ENCODE peak calls at places on chromosomes 13 and 19, in four cellular contexts. P is H1, F is K562, Y is HepG2. Z is an unnamed sample. For H3K27me3, the result is how much of the 10 kb centered on the place peaks cover.

GRCh38 chr19:11570039-11570462 is 7.4 kb downstream of the ACP5 start:
- DNase-seq in P (no peak), F (no peak), Y (no peak), Z (no peak)

GRCh38 chr19:13208964-13209796 is 59.0 kb downstream of the IER2 start:
- DNase-seq in P (no peak), F (no peak), Y (no peak), Z (no peak)

GRCh38 chr13:95296326-95296939 is 4.8 kb downstream of the ABCC4 start:
- DNase-seq in P (no peak), F (no peak), Y (peak), Z (no peak)

GRCh38 chr13:98543380-98544104 is 33.4 kb downstream of the STK24 start:
- DNase-seq in P (no peak), F (no peak), Y (no peak), Z (no peak)

GRCh38 chr19:17486545-17486944 is 16.2 kb downstream of the SLC27A1 start:
- DNase-seq in P (no peak), F (no peak), Y (no peak), Z (no peak)

GRCh38 chr13:95676100-95676774 is 702 bp upstream of the DNAJC3 start:
- DNase-seq in P (no peak), F (no peak), Y (peak), Z (peak)

GRCh38 chr19:14563989-14564650 is 7.7 kb downstream of the NDUFB7 start:
- DNase-seq in P (peak), F (peak), Y (no peak), Z (no peak)

GRCh38 chr13:45120967-45121366 is 657 bp downstream of the GTF2F2 start:
- DNase-seq in P (no peak), F (no peak), Y (no peak), Z (no peak)

GRCh38 chr13:110869805-110870706 is 44.8 kb downstream of the ANKRD10 start:
- DNase-seq in P (no peak), F (peak), Y (peak), Z (peak)

GRCh38 chr19:47444388-47444821 is 25.1 kb upstream of the MEIS3 start:
- DNase-seq in P (no peak), F (peak), Y (no peak), Z (no peak)

GRCh38 chr19:7873304-7874079 is 698 bp downstream of the PRR36 start:
- DNase-seq in P (no peak), F (no peak), Y (no peak), Z (no peak)

GRCh38 chr19:804419-805160 is 7.3 kb downstream of the PTBP1 start:
- DNase-seq in P (no peak), F (peak), Y (no peak), Z (no peak)

GRCh38 chr19:48123907-48124675 is 13.5 kb upstream of the PLA2G4C start:
- DNase-seq in P (no peak), F (no peak), Y (peak), Z (peak)

GRCh38 chr13:113275387-113275786 is 21.7 kb upstream of the LAMP1 start:
- DNase-seq in P (no peak), F (peak), Y (peak), Z (peak)

GRCh38 chr13:97205971-97206370 is 16.2 kb upstream of the MBNL2 start:
- DNase-seq in P (no peak), F (no peak), Y (no peak), Z (peak)

GRCh38 chr19:48497728-48498575 is 13.7 kb downstream of the LMTK3 start:
- DNase-seq in P (no peak), F (no peak), Y (no peak), Z (no peak)

GRCh38 chr19:48918801-48919247 is 14.7 kb upstream of the DHDH start:
- DNase-seq in P (peak), F (peak), Y (no peak), Z (no peak)

GRCh38 chr19:23868630-23869029 is 46.1 kb upstream of the ZNF726 start:
- DNase-seq in P (no peak), F (no peak), Y (no peak), Z (no peak)

GRCh38 chr19:5131031-5131865 is 162.3 kb downstream of the KDM4B start:
- DNase-seq in P (no peak), F (peak), Y (no peak), Z (no peak)

GRCh38 chr13:60001892-60002291 is 161.8 kb downstream of the DIAPH3 start:
- DNase-seq in P (no peak), F (no peak), Y (no peak), Z (no peak)

GRCh38 chr13:84607614-84608013 is 725.3 kb upstream of the SLITRK1 start:
- DNase-seq in P (no peak), F (no peak), Y (no peak), Z (peak)

GRCh38 chr13:111429064-111429558 is 108.7 kb downstream of the TEX29 start:
- DNase-seq in P (no peak), F (peak), Y (peak), Z (peak)

GRCh38 chr19:48959341-48960239 is 4.9 kb downstream of the BAX start:
- DNase-seq in P (no peak), F (no peak), Y (no peak), Z (no peak)

GRCh38 chr13:24491853-24492252 is 20.7 kb downstream of the PARP4 start:
- DNase-seq in P (no peak), F (no peak), Y (no peak), Z (no peak)

GRCh38 chr13:28411859-28412353 is 83.0 kb downstream of the FLT1 start:
- DNase-seq in P (no peak), F (no peak), Y (no peak), Z (peak)

GRCh38 chr19:38684078-38684861 is 36.8 kb downstream of the ACTN4 start:
- DNase-seq in P (no peak), F (peak), Y (no peak), Z (peak)

GRCh38 chr13:36030670-36031331 is 100.4 kb downstream of the DCLK1 start:
- DNase-seq in P (no peak), F (no peak), Y (no peak), Z (peak)

GRCh38 chr13:26952551-26953138 is 192.1 kb upstream of the GPR12 start:
- DNase-seq in P (no peak), F (no peak), Y (no peak), Z (no peak)

GRCh38 chr19:54364775-54365257 is at the start of gene LAIR1:
- DNase-seq in P (no peak), F (no peak), Y (no peak), Z (no peak)

GRCh38 chr13:94345374-94346195 is 133.9 kb downstream of the DCT start:
- DNase-seq in P (no peak), F (no peak), Y (peak), Z (peak)

GRCh38 chr19:6018786-6019185 is 40.8 kb upstream of the RANBP3 start:
- DNase-seq in P (peak), F (peak), Y (no peak), Z (no peak)

GRCh38 chr19:32917612-32917996 is 48.0 kb upstream of the SLC7A9 start:
- DNase-seq in P (no peak), F (no peak), Y (no peak), Z (no peak)

GRCh38 chr19:32924200-32924599 is 47.6 kb downstream of the CEP89 start:
- DNase-seq in P (no peak), F (no peak), Y (no peak), Z (peak)

GRCh38 chr19:32916969-32917611 is 47.5 kb upstream of the SLC7A9 start:
- DNase-seq in P (no peak), F (no peak), Y (no peak), Z (no peak)

GRCh38 chr19:32919365-32919764 is 49.8 kb upstream of the SLC7A9 start:
- DNase-seq in P (no peak), F (no peak), Y (no peak), Z (no peak)

DNA sequence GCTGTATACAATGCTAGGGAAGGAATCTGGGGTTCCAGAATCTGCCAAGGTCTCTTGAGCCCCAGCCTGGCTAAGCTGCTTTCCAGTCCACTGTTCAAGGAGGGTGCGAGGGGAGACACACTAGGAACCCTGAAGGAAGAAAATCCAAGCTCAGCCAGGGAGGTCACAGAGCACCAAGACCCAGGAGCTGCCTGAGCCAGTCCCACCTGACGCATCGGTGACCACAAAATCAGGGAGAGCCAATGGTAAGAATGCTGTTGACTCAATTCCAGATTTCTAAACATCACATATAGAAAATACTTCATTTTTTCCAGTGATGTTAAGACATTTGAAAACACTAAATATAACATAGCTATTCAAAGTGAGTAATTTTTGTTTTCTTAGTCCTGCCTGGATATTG is 50.1 kb downstream of the CEP89 start:
- DNase-seq in P (no peak), F (no peak), Y (no peak), Z (no peak)
- TF ChIP-seq MAFK in P (no peak), F (no peak), Y (no peak), Z (no peak)

DNA sequence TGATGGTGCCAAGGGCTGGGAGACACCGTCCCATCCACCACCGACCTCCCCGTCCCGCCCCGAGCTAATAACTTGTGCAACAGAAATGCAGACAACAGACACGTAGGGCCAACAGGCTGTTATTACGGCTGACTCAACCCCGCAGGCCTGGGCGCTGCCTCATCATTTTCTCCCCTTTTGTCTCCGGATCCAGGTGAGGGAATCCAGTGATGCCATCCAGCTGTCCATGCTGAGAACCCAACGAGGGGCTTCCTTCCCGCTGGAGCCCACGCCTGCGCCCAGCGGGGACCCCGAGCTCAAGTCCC is 6.4 kb upstream of the DIRAS1 start:
- DNase-seq in P (no peak), F (no peak), Y (no peak), Z (no peak)
- H3K27me3 ChIP-seq in P (under half), F (under half), Y (under half), Z (under half)

GRCh38 chr19:45150731-45151725 is 9.8 kb downstream of the NKPD1 start:
- DNase-seq in P (no peak), F (no peak), Y (no peak), Z (no peak)
- TF ChIP-seq MAFK in P (no peak), F (no peak), Y (no peak), Z (no peak)

GRCh38 chr19:10290876-10291553 is 1.3 kb downstream of the ICAM5 start:
- DNase-seq in P (no peak), F (peak), Y (peak), Z (peak)
- H3K27me3 ChIP-seq in P (half or more), F (under half), Y (under half), Z (under half)

Z was measured in IMR-90.